ENCODE peak calls at places on chromosomes 3 and 15, in eight cellular contexts. D is WERI-Rb-1, Z is colonic mucosa, K is A673, T is fibroblast of the aortic adventitia, P is body of pancreas, S is left ventricle myocardium inferior, E is Calu3. W is an unnamed sample.

GRCh38 chr3:7506606-7507180 is 645.8 kb downstream of the GRM7 start:
- DNase-seq in D (peak), Z (no peak), K (no peak), T (no peak), P (no peak), S (no peak), E (no peak), W (no peak)

GRCh38 chr15:84840741-84841429 is 23.7 kb downstream of the ALPK3 start:
- DNase-seq in D (no peak), Z (peak), K (no peak), T (peak), P (peak), S (peak), E (peak), W (peak)

GRCh38 chr15:67097893-67098740 is 32.7 kb downstream of the SMAD3 start:
- DNase-seq in D (no peak), Z (peak), K (peak), T (peak), P (no peak), S (peak), E (no peak), W (peak)

GRCh38 chr3:14227866-14228265 is 49.2 kb downstream of the LSM3 start:
- DNase-seq in D (no peak), Z (peak), K (no peak), T (no peak), P (no peak), S (no peak), E (no peak), W (no peak)

GRCh38 chr3:157695586-157695985 is 192.4 kb upstream of the VEPH1 start:
- DNase-seq in D (no peak), Z (no peak), K (no peak), T (no peak), P (no peak), S (no peak), E (no peak), W (no peak)

GRCh38 chr15:77017091-77017660 is 22.2 kb downstream of the PSTPIP1 start:
- DNase-seq in D (no peak), Z (no peak), K (no peak), T (no peak), P (no peak), S (no peak), E (no peak), W (no peak)

GRCh38 chr3:172040976-172041963 is 1.9 kb downstream of the FNDC3B start:
- DNase-seq in D (no peak), Z (peak), K (no peak), T (peak), P (peak), S (no peak), E (peak), W (peak)

GRCh38 chr15:71701808-71702207 is 108.5 kb upstream of the NR2E3 start:
- DNase-seq in D (no peak), Z (no peak), K (no peak), T (no peak), P (no peak), S (no peak), E (no peak), W (no peak)

GRCh38 chr3:120681018-120681417 is 1.0 kb downstream of the HGD start:
- DNase-seq in D (no peak), Z (no peak), K (no peak), T (no peak), P (no peak), S (no peak), E (peak), W (no peak)

GRCh38 chr3:68441054-68441453 is 491.3 kb downstream of the TAFA4 start:
- DNase-seq in D (no peak), Z (no peak), K (no peak), T (no peak), P (no peak), S (no peak), E (no peak), W (no peak)

GRCh38 chr3:169410430-169410829 is 253.1 kb downstream of the MECOM start:
- DNase-seq in D (no peak), Z (no peak), K (no peak), T (peak), P (no peak), S (no peak), E (no peak), W (no peak)

GRCh38 chr3:177343122-177343521 is 145.8 kb upstream of the TBL1XR1 start:
- DNase-seq in D (no peak), Z (no peak), K (no peak), T (no peak), P (no peak), S (no peak), E (no peak), W (peak)

DNA sequence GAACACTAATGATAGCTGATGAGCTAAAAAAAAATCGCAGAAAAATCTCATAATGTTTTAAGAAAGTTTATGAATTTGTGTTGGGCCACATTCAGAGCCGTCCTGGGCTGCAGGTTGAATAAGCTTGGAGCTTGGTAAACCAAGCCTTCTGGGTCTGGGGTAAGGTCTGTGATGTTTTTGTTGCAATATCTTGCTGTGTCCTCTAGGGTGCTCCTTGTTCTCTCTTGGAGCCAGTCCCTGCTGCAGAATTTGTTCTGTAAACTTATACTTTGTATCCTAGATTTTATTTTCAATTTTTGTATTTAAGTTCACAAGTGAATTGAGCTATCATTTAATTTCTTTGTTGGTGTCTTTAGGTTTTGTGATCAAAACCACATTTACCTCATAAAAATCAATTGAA is 143.7 kb downstream of the NR1D2 start:
- DNase-seq in D (peak), Z (no peak), K (peak), T (peak), P (no peak), S (no peak), E (no peak), W (no peak)
- TF ChIP-seq CTCF in D (peak), Z (peak), K (peak), T (peak), P (peak), S (peak), E (no peak), W (peak)

DNA sequence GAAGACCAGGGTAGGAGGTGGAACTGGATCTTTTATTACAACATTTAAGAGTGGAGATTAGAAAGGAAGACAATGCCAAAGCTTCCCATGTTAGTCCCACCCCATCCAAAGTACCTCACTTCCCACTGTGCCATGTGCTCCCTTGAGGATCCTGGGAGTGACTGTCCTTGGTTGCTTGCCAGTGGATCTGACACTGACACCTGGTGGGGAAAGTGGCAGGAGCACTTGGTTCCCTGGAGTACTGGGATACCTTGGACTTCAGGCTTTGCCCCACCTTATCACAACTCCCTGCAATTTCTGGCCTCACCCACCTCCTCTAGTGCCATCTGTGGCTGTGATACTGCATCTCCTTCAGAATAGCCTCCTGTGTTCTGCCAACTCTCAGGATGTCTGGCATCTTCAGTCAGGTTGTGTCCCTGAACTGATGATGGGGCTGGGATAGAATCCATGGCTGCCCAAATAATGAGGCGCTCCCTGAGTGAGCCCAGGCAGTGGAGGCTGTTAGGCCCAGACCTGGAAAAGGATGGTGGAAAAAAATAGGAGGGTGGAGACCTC is 1.3 kb downstream of the ELL3 start:
- DNase-seq in D (peak), Z (peak), K (peak), T (peak), P (peak), S (no peak), E (peak), W (peak)
- TF ChIP-seq CTCF in D (peak), Z (peak), K (peak), T (no peak), P (peak), S (peak), E (no peak), W (peak)

GRCh38 chr15:68939501-68939900 is 9.2 kb downstream of the SPESP1 start:
- DNase-seq in D (no peak), Z (no peak), K (no peak), T (no peak), P (no peak), S (no peak), E (no peak), W (no peak)
- TF ChIP-seq CTCF in D (no peak), Z (no peak), K (no peak), T (no peak), P (no peak), S (no peak), E (no peak), W (no peak)

GRCh38 chr3:125608419-125608818 is 13.1 kb upstream of the OSBPL11 start:
- DNase-seq in D (no peak), Z (no peak), K (no peak), T (no peak), P (no peak), S (no peak), E (no peak), W (no peak)

GRCh38 chr3:125605771-125606170 is 10.5 kb upstream of the OSBPL11 start:
- DNase-seq in D (no peak), Z (no peak), K (no peak), T (no peak), P (no peak), S (no peak), E (no peak), W (no peak)

GRCh38 chr3:125606291-125606690 is 11.0 kb upstream of the OSBPL11 start:
- DNase-seq in D (no peak), Z (no peak), K (no peak), T (no peak), P (no peak), S (no peak), E (no peak), W (no peak)

GRCh38 chr3:125602752-125603649 is 7.7 kb upstream of the OSBPL11 start:
- DNase-seq in D (no peak), Z (no peak), K (peak), T (peak), P (no peak), S (no peak), E (peak), W (peak)
- TF ChIP-seq CTCF in D (no peak), Z (no peak), K (peak), T (peak), P (peak), S (no peak), E (no peak), W (peak)

W was measured in thyroid gland.